ENCODE peak calls at places on chromosomes 3 and 15, in four cellular contexts. H, W, M and T are unnamed samples.
A peak's percentile ranks its signal among the peaks of the same experiment; 100 is the strongest.

GRCh38 chr15:66276546-66276945 is 16.8 kb upstream of the DIS3L start:
- DNase-seq in W (no peak), M (no peak), H (no peak), T (peak; percentile 19)

GRCh38 chr3:145903472-145904013 is 257.4 kb downstream of the PLOD2 start:
- DNase-seq in H (no peak), W (no peak), M (no peak), T (no peak)

GRCh38 chr15:69253156-69253555 is 45.6 kb upstream of the PAQR5 start:
- DNase-seq in H (peak; percentile 86), W (no peak), M (peak; percentile 77), T (no peak)

GRCh38 chr15:37046876-37047614 is 53.3 kb downstream of the MEIS2 start:
- DNase-seq in M (peak; percentile 82), H (peak; percentile 84), W (no peak), T (peak; percentile 33)

GRCh38 chr3:59545369-59545768 is 495.5 kb upstream of the CFAP20DC start:
- DNase-seq in M (no peak), H (peak; percentile 6), W (no peak), T (no peak)

GRCh38 chr3:16928386-16929132 is 43.8 kb downstream of the PLCL2 start:
- DNase-seq in M (no peak), H (no peak), W (no peak), T (no peak)

GRCh38 chr3:124243253-124243859 is 251.4 kb upstream of the ROPN1 start:
- DNase-seq in M (no peak), W (no peak), H (no peak), T (no peak)

GRCh38 chr15:67510597-67511225 is 10.2 kb upstream of the C15orf61 start:
- DNase-seq in M (peak; percentile 75), H (peak; percentile 17), W (no peak), T (no peak)

GRCh38 chr15:40582726-40583246 is 11.3 kb upstream of the KNL1 start:
- DNase-seq in H (no peak), M (peak; percentile 60), W (no peak), T (peak; percentile 60)

GRCh38 chr3:48125026-48125704 is 63.1 kb downstream of the CDC25A start:
- DNase-seq in W (no peak), M (peak; percentile 59), H (peak; percentile 41), T (peak; percentile 80)

DNA sequence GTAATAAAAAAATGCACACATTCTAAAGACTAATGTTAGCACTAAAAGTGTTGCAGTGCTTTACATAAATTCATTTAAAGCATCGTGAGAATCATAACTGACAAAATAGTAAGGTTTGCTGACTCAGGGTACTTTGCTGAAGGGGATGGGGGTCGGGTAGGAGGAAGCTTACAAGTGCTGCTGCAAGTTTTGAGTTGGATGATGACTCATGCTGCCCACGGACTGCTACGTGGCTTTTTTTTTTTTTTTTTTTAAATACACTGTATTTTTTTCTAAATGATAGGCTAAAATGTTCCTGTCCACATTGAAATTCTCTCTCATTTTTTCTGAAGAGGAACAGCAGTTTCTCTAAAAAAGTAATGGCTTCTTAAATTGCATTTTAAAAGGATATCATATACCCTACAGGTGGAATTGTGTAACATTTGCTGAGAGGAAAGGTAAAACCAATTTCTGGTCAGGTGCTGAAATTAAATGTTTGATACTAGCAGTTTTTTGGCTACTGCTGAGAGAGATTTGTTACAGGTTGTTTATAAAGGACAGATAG is 2.2 kb downstream of the MAPK6 start:
- DNase-seq in W (no peak), H (peak; percentile 92), M (peak; percentile 95), T (peak; percentile 62)
- H3K4me3 ChIP-seq in W (peak overlapping the region; percentile 76), H (peak overlapping the region; percentile 98), M (peak overlapping the region; percentile 68), T (no peak overlapping the region)

GRCh38 chr3:72290859-72291641 is 506.1 kb upstream of the PROK2 start:
- DNase-seq in H (no peak), M (no peak), W (no peak), T (no peak)

GRCh38 chr3:72289708-72290104 is 504.8 kb upstream of the PROK2 start:
- DNase-seq in M (no peak), W (no peak), H (no peak), T (no peak)

GRCh38 chr3:72287941-72288340 is 503.0 kb upstream of the PROK2 start:
- DNase-seq in W (no peak), M (no peak), H (no peak), T (no peak)

GRCh38 chr3:72285483-72285882 is 500.5 kb upstream of the PROK2 start:
- DNase-seq in M (no peak), W (no peak), H (no peak), T (no peak)

GRCh38 chr3:72288955-72289707 is 504.2 kb upstream of the PROK2 start:
- DNase-seq in W (no peak), H (peak; percentile 74), M (peak; percentile 19), T (peak; percentile 66)
- H3K4me3 ChIP-seq in W (peak overlapping the region; percentile 37), H (no peak overlapping the region), M (no peak overlapping the region), T (no peak overlapping the region)

GRCh38 chr15:28096720-28097431 is 2.2 kb downstream of the OCA2 start:
- DNase-seq in W (no peak), M (no peak), H (no peak), T (no peak)

GRCh38 chr15:28094732-28095521 is 4.2 kb downstream of the OCA2 start:
- DNase-seq in W (no peak), H (no peak), M (no peak), T (no peak)

GRCh38 chr15:28096411-28096719 is 2.8 kb downstream of the OCA2 start:
- DNase-seq in W (no peak), M (peak; percentile 19), H (no peak), T (no peak)

GRCh38 chr15:28091313-28091712 is 7.8 kb downstream of the OCA2 start:
- DNase-seq in H (no peak), W (no peak), M (no peak), T (no peak)

GRCh38 chr15:28093761-28094535 is 5.2 kb downstream of the OCA2 start:
- DNase-seq in W (no peak), M (no peak), H (no peak), T (no peak)
- H3K4me3 ChIP-seq in W (no peak overlapping the region), M (no peak overlapping the region), H (no peak overlapping the region), T (no peak overlapping the region)

GRCh38 chr15:64989331-64990167 is at the start of gene SPG21:
- DNase-seq in W (peak; percentile 76), M (peak; percentile 94), H (peak; percentile 96), T (peak; percentile 90)

GRCh38 chr15:64987136-64987535 is 2.6 kb downstream of the SPG21 start:
- DNase-seq in W (no peak), M (no peak), H (no peak), T (no peak)

GRCh38 chr15:64982472-64982871 is 7.2 kb downstream of the SPG21 start:
- DNase-seq in H (no peak), W (no peak), M (no peak), T (no peak)

GRCh38 chr15:64981812-64982431 is 7.8 kb downstream of the SPG21 start:
- DNase-seq in H (no peak), M (no peak), W (no peak), T (no peak)

GRCh38 chr15:64985382-64986033 is 4.2 kb downstream of the SPG21 start:
- DNase-seq in W (no peak), H (peak; percentile 64), M (peak; percentile 53), T (no peak)
- H3K4me3 ChIP-seq in W (no peak overlapping the region), H (no peak overlapping the region), M (no peak overlapping the region), T (no peak overlapping the region)